ENCODE peak calls at places on chromosomes 11 and 22, in four cellular contexts. V is SK-N-SH, S is WTC11, O is K562. Y is an unnamed sample.

GRCh38 chr11:66509131-66509561 is 1.3 kb upstream of the BBS1 start:
- DNase-seq in V (no peak), S (no peak), O (no peak), Y (no peak)

GRCh38 chr11:62842171-62842717 is 2.9 kb upstream of the WDR74 start:
- DNase-seq in V (no peak), S (peak), O (no peak), Y (peak)

GRCh38 chr11:33211153-33211552 is 46.0 kb upstream of the HIPK3 start:
- DNase-seq in V (no peak), S (no peak), O (no peak), Y (no peak)

GRCh38 chr11:17000987-17001386 is 13.2 kb downstream of the PLEKHA7 start:
- DNase-seq in V (peak), S (no peak), O (no peak), Y (no peak)

GRCh38 chr11:100739636-100740035 is 52.5 kb downstream of the ARHGAP42 start:
- DNase-seq in V (no peak), S (no peak), O (no peak), Y (no peak)

GRCh38 chr11:70383664-70384395 is 14.5 kb upstream of the CTTN start:
- DNase-seq in V (no peak), S (no peak), O (no peak), Y (no peak)

GRCh38 chr11:9760180-9760550 is 96.3 kb downstream of the SWAP70 start:
- DNase-seq in V (no peak), S (no peak), O (no peak), Y (no peak)

GRCh38 chr11:130535530-130535929 is 87.1 kb downstream of the ADAMTS15 start:
- DNase-seq in V (no peak), S (no peak), O (no peak), Y (no peak)

GRCh38 chr11:117907276-117908110 is 21.7 kb downstream of the TMPRSS13 start:
- DNase-seq in V (peak), S (peak), O (peak), Y (peak)

GRCh38 chr22:30574095-30574981 is at the start of gene GAL3ST1:
- DNase-seq in V (peak), S (peak), O (no peak), Y (no peak)
- TF ChIP-seq TEAD4 in V (no peak), S (no peak), O (no peak), Y (no peak)

GRCh38 chr22:37183432-37184379 is 4.3 kb downstream of the C1QTNF6 start:
- DNase-seq in V (no peak), S (no peak), O (no peak), Y (no peak)
- TF ChIP-seq TEAD4 in V (no peak), S (no peak), O (no peak), Y (no peak)

DNA sequence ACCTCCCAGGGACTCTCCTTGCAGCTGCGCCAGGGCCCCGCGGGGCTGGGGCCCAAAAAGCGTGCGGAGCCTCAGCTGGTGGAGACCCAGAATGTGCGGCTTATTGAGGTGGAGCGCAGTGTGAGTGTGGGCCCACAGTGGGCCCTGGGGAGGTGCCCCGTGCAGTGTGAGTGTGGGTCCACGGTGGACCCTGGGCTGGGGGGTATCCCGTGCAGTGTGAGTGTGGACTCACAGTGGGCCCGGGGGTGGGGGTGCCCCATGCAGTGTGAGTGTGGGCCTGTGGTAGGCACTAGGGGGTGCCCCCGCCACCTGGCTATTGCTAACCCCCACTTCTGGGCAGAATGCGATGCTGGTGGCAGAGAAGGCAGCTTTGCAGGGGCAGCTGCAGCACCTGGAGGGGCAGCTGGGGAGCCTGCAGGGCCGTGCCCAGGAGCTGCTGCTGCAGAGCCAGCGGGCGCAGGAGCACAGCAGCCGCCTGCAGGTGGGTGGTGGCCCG is 7.8 kb upstream of the RPS6KA4 start:
- DNase-seq in V (peak), S (no peak), O (no peak), Y (no peak)
- TF ChIP-seq TEAD4 in V (no peak), S (no peak), O (no peak), Y (no peak)

GRCh38 chr11:34756591-34756990 is 135.7 kb downstream of the EHF start:
- DNase-seq in V (no peak), S (no peak), O (no peak), Y (no peak)

GRCh38 chr11:34754171-34754823 is 133.4 kb downstream of the EHF start:
- DNase-seq in V (no peak), S (no peak), O (no peak), Y (no peak)

GRCh38 chr11:34757026-34757451 is 136.1 kb downstream of the EHF start:
- DNase-seq in V (no peak), S (no peak), O (no peak), Y (no peak)

GRCh38 chr11:34755671-34756070 is 134.8 kb downstream of the EHF start:
- DNase-seq in V (no peak), S (no peak), O (no peak), Y (no peak)

GRCh38 chr11:34758262-34758661 is 137.4 kb downstream of the EHF start:
- DNase-seq in V (peak), S (no peak), O (peak), Y (no peak)
- TF ChIP-seq TEAD4 in V (no peak), S (no peak), O (no peak), Y (no peak)

DNA sequence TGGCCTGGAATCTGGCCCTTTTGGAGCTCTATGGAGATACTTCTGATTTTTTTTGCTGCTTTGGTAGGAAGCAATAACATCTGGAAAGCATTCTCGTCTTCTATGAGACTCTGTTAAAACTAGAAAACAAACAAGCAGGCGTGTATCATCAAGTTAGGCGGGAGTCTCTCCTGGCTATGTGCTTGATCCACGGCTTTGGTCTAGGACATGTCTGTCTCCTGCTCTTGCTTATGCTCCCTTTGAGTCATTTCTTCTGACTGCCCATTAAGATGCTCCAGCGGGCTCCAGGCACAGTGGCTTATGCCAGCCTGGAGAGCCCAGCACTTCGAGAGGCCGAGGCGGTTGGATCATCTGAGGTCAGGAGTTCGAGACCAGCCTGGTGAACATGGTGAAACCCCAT is 121.3 kb upstream of the TTC12 start:
- DNase-seq in V (no peak), S (no peak), O (no peak), Y (no peak)
- TF ChIP-seq TEAD4 in V (no peak), S (no peak), O (no peak), Y (no peak)

DNA sequence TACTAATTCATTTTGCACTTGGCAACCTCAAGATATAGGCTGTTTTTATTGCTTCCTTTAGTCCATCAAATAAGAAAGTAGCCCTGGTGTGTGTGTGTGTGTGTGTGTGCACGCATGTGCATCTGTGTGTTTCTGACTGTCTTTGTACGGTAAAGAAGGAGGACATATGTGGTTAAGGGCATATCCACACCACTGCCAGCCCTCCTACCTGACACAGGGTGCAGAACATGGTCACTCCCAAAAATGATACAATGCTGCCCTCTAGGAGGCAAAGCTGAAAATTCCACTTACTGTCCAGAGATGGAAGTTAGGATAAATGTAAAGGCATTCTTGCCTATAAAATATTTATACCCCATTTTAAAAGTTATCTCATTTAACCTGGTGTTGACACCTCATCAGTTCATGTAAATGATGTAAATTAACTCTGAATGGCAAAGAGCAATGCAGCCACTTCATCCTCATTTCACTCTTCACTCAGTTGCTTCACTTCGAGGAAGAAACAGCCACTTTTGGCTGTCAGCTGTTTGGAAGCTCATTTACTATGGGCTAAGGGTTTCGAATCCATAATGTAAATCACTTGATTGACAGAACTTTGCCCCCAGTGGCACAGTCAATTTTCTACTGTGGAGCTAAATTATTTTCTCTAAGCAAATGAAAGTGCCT is 83.1 kb upstream of the MTNR1B start:
- DNase-seq in V (peak), S (peak), O (peak), Y (peak)
- TF ChIP-seq TEAD4 in V (no peak), S (no peak), O (no peak), Y (no peak)

GRCh38 chr11:69344570-69345145 is 50.7 kb downstream of the MYEOV start:
- DNase-seq in V (no peak), S (no peak), O (no peak), Y (no peak)

GRCh38 chr11:69339916-69340565 is 46.1 kb downstream of the MYEOV start:
- DNase-seq in V (no peak), S (no peak), O (no peak), Y (no peak)

GRCh38 chr11:69339041-69339733 is 45.2 kb downstream of the MYEOV start:
- DNase-seq in V (no peak), S (no peak), O (no peak), Y (no peak)

GRCh38 chr11:69343401-69344321 is 49.7 kb downstream of the MYEOV start:
- DNase-seq in V (no peak), S (no peak), O (no peak), Y (no peak)

GRCh38 chr11:69342588-69343330 is 48.8 kb downstream of the MYEOV start:
- DNase-seq in V (no peak), S (no peak), O (no peak), Y (no peak)
- TF ChIP-seq TEAD4 in V (no peak), S (no peak), O (no peak), Y (no peak)

Y was measured in H1.